ENCODE peak calls at places on chromosomes 2 and 18, in eight cellular contexts. S is stimulated activated CD8-positive, alpha-beta memory T cell treated with anti-CD3 and anti-CD28 coated beads, Interleukin-15, amount 100 ng/mL, for 1 hour; A is CD8-positive, alpha-beta T cell; I is stromal cell of bone marrow; W is GM06990; P is ACHN; R is lung microvascular endothelial cell; C is NCI-H2171 treated with DMSO at 0.1 percent for 48 hours. Y is an unnamed sample.

GRCh38 chr2:101985101-101985792 is 6.5 kb upstream of the IL1R2 start:
- DNase-seq in S (no peak), A (no peak), I (no peak), W (no peak), P (no peak), R (no peak), C (no peak), Y (no peak)

GRCh38 chr2:74513605-74514367 is 464 bp upstream of the TLX2 start:
- DNase-seq in S (no peak), A (no peak), I (no peak), W (peak), P (no peak), R (no peak), C (peak), Y (no peak)

GRCh38 chr2:237301595-237301994 is 112.4 kb downstream of the COL6A3 start:
- DNase-seq in S (no peak), A (no peak), I (no peak), W (no peak), P (no peak), R (no peak), C (no peak), Y (no peak)

GRCh38 chr2:102116675-102117471 is 25.7 kb upstream of the IL1R1 start:
- DNase-seq in S (no peak), A (no peak), I (peak), W (no peak), P (no peak), R (peak), C (no peak), Y (no peak)

GRCh38 chr2:46241344-46241743 is 55.9 kb upstream of the EPAS1 start:
- DNase-seq in S (no peak), A (no peak), I (no peak), W (no peak), P (no peak), R (no peak), C (peak), Y (peak)

GRCh38 chr18:54801374-54801773 is 26.9 kb upstream of the RAB27B start:
- DNase-seq in S (no peak), A (no peak), I (no peak), W (no peak), P (no peak), R (no peak), C (no peak), Y (no peak)

GRCh38 chr2:204108874-204109295 is 172.3 kb downstream of the ICOS start:
- DNase-seq in S (no peak), A (no peak), I (no peak), W (no peak), P (no peak), R (peak), C (no peak), Y (peak)

GRCh38 chr2:174012347-174013309 is 47.5 kb upstream of the SP3 start:
- DNase-seq in S (no peak), A (peak), I (no peak), W (no peak), P (peak), R (peak), C (no peak), Y (peak)

GRCh38 chr2:74290466-74291216 is 52.6 kb downstream of the SLC4A5 start:
- DNase-seq in S (no peak), A (peak), I (no peak), W (peak), P (no peak), R (no peak), C (no peak), Y (no peak)

GRCh38 chr2:128638311-128638710 is 319.6 kb upstream of the HS6ST1 start:
- DNase-seq in S (no peak), A (peak), I (no peak), W (no peak), P (no peak), R (no peak), C (no peak), Y (no peak)

GRCh38 chr2:18987592-18988073 is 370.8 kb downstream of the OSR1 start:
- DNase-seq in S (no peak), A (no peak), I (peak), W (no peak), P (peak), R (peak), C (peak), Y (peak)

GRCh38 chr2:120947982-120948661 is 212.5 kb downstream of the GLI2 start:
- DNase-seq in S (no peak), A (no peak), I (no peak), W (no peak), P (no peak), R (no peak), C (no peak), Y (no peak)

GRCh38 chr2:105802587-105802986 is 57.9 kb downstream of the NCK2 start:
- DNase-seq in S (no peak), A (peak), I (no peak), W (peak), P (no peak), R (no peak), C (no peak), Y (no peak)

GRCh38 chr2:161121622-161122021 is 38.6 kb upstream of the TANK start:
- DNase-seq in S (no peak), A (no peak), I (no peak), W (no peak), P (no peak), R (no peak), C (no peak), Y (no peak)

GRCh38 chr2:128026422-128027277 is 1.2 kb downstream of the SAP130 start:
- DNase-seq in S (no peak), A (no peak), I (no peak), W (no peak), P (peak), R (peak), C (peak), Y (peak)

GRCh38 chr2:81260320-81260719 is 955.8 kb upstream of the LRRTM1 start:
- DNase-seq in S (no peak), A (no peak), I (no peak), W (no peak), P (no peak), R (no peak), C (no peak), Y (no peak)

Y was measured in dermis blood vessel endothelial cell.